ENCODE peak calls at places on chromosomes 7 and 10, in seven cellular contexts. M is RWPE1; C is left ventricle myocardium inferior; N is ovary; W is A549; T is OCI-LY7; O is CD4-positive, alpha-beta T cell. L is an unnamed sample.

GRCh38 chr10:130430291-130430690 is 294.1 kb downstream of the GLRX3 start:
- DNase-seq in N (no peak), T (no peak), M (no peak), O (no peak), W (no peak), C (no peak), L (no peak)

GRCh38 chr10:92076722-92077121 is 153.2 kb downstream of the BTAF1 start:
- DNase-seq in N (no peak), O (no peak), C (no peak), W (no peak), T (no peak), M (no peak), L (no peak)

GRCh38 chr10:48658889-48659269 is 25.8 kb upstream of the WDFY4 start:
- DNase-seq in T (no peak), M (no peak), W (no peak), N (no peak), O (no peak), C (no peak), L (no peak)

GRCh38 chr7:142865766-142866165 is 10.9 kb downstream of the EPHB6 start:
- DNase-seq in N (no peak), O (no peak), C (no peak), M (no peak), W (no peak), T (no peak), L (no peak)

GRCh38 chr7:110442386-110442837 is 648.5 kb upstream of the LRRN3 start:
- DNase-seq in C (no peak), W (peak; percentile 62), O (no peak), T (peak; percentile 18), M (peak; percentile 44), N (no peak), L (peak; percentile 16)

GRCh38 chr7:34664757-34665156 is 6.7 kb downstream of the NPSR1 start:
- DNase-seq in M (no peak), C (no peak), O (no peak), W (no peak), T (no peak), N (no peak), L (no peak)

GRCh38 chr10:53601260-53601875 is 828.8 kb upstream of the MBL2 start:
- DNase-seq in T (peak; percentile 60), W (peak; percentile 40), M (peak; percentile 19), O (no peak), C (no peak), N (no peak), L (no peak)

GRCh38 chr10:79074732-79075131 is 6.0 kb downstream of the ZMIZ1 start:
- DNase-seq in M (no peak), W (no peak), T (no peak), O (no peak), C (no peak), N (no peak), L (no peak)

GRCh38 chr7:134315679-134316538 is 821 bp downstream of the SLC35B4 start:
- DNase-seq in T (peak; percentile 23), M (peak; percentile 13), W (peak; percentile 42), O (no peak), C (no peak), N (no peak), L (no peak)

GRCh38 chr7:30281791-30282190 is 2.6 kb upstream of the ZNRF2 start:
- DNase-seq in O (no peak), C (no peak), M (no peak), N (no peak), W (no peak), T (no peak), L (no peak)

GRCh38 chr7:98186452-98187137 is 24.6 kb upstream of the BHLHA15 start:
- DNase-seq in W (no peak), O (no peak), T (no peak), M (no peak), C (no peak), N (no peak), L (peak; percentile 18)

GRCh38 chr10:21976739-21977138 is 26.8 kb downstream of the DNAJC1 start:
- DNase-seq in W (no peak), T (no peak), O (no peak), C (no peak), M (no peak), N (no peak), L (no peak)

GRCh38 chr10:43120948-43121290 is 17.3 kb upstream of the CSGALNACT2 start:
- DNase-seq in T (peak; percentile 59), C (no peak), O (peak; percentile 22), M (no peak), N (peak; percentile 21), W (no peak), L (no peak)

DNA sequence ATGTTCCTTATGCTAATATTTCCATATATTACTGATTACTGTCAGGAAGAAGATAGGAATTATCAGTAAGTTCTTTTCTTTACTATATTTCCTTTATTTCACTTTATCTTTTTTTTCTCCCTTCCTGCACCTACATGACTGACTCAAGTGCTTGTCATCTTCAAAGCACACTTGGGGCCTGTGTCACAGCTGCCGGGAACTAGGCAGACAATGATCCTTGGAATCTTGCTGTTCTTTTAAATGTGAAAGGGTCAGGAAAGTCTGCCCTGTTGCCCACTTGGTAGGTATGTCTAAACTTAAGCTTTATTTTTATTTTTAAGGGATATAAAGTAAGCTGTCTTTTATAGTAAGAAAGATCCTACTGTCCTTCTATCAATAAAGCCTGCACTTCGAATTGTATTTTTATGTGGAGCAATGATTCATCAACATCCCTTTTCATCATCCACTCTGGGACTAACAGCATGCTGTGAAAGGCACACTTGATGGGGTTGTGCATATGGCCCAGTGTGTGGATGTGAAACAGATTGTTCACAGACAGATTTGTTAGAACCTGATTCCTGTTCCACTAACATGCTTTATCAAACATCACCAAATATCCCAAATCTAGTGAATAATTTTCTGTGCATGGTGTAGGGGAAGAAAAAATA is 556.9 kb downstream of the DNAJB9 start:
- DNase-seq in M (no peak), N (no peak), T (no peak), O (no peak), W (no peak), C (no peak), L (no peak)
- H3K27ac ChIP-seq in M (no peak overlapping the region), N (no peak overlapping the region), T (no peak overlapping the region), O (no peak overlapping the region), W (no peak overlapping the region), C (no peak overlapping the region), L (peak overlapping the region; percentile 32)

GRCh38 chr7:102287082-102287464 is 405 bp downstream of the SH2B2 start:
- DNase-seq in O (no peak), T (no peak), W (no peak), C (peak; percentile 29), M (no peak), N (no peak), L (no peak)

GRCh38 chr7:102284891-102285540 is 1.7 kb upstream of the SH2B2 start:
- DNase-seq in M (no peak), N (peak; percentile 58), C (peak; percentile 70), W (no peak), T (peak; percentile 44), O (no peak), L (no peak)

GRCh38 chr7:102286237-102287081 is at the start of gene SH2B2:
- DNase-seq in T (peak; percentile 77), O (peak; percentile 21), W (peak; percentile 54), N (peak; percentile 87), C (peak; percentile 78), M (peak; percentile 68), L (no peak)

GRCh38 chr7:102284399-102284798 is 2.3 kb upstream of the SH2B2 start:
- DNase-seq in W (no peak), M (no peak), O (no peak), T (no peak), N (no peak), C (no peak), L (no peak)

DNA sequence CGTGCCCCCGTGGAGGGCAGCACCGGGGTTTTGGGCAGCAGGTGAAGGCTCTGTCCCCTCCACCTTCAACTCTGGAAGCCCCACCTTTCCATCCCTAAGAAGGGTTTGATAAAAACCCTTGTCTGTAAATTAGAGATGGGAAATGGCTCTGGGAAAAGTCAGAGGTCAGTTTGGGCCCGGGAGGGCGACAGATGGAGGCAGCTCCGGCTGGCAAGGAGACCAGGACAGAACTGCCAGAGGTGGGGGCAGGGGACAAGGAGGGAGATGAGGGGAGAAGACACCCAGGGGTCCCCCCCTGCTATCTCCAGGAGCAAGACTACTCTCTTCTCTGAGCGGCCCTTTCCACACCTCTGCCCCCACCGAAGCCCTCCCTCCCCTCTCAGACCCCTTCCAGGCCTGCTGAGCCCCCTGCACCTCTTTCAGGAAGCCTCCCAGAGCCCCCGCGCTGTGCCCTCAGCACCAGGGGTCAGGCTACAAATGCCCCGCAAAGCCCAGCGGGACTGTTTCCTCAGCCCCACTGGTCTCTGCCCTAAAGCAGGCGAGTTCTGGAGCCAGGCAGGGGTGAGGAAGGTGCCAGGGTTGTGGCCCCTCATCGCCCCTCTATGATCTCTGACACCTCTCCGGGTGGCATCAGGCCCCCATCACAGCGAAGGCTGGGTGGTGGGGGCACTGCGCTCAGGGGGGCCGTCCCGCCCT is 979 bp upstream of the SH2B2 start:
- DNase-seq in T (no peak), N (no peak), W (no peak), O (no peak), M (no peak), C (no peak), L (no peak)
- H3K27ac ChIP-seq in T (peak overlapping the region; percentile 65), N (peak overlapping the region; percentile 85), W (peak overlapping the region; percentile 83), O (no peak overlapping the region), M (peak overlapping the region; percentile 65), C (peak overlapping the region; percentile 95), L (no peak overlapping the region)

DNA sequence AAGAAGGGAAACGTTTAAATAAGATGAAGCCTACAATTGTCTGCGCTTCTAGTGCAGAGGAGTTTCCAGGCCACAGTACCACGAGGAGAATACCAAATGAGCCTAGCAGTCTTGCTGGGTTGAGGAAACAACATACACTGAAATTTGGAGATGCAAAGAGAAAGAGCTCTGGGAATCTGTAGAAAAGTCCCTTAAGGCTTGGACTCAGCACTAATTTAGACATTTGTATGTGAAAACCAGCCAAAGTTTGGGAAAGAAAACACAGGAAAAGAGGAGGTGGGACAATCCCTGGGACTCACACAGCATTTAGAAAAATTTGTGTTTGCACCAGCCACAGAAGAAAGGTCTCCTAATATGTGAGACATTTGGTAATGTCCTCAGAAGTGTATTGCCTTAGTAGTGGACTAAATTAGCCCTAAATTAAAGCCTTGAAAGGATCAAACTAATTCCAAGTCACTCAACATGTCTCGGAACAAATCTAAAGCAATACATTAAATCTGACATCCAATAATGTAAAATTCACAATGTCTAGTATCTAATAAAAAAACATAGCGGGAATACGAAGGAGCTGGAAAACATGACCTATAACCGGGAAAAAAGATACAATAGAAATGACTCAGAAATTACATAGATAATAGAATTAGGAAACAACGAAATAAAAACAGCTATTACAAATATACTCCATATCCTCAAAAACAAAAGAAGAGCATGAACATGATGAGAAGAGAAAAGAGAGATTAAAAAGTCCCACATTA is 187.1 kb upstream of the NAMPT start:
- DNase-seq in O (no peak), M (no peak), N (no peak), W (no peak), C (no peak), T (no peak), L (no peak)
- H3K27ac ChIP-seq in O (no peak overlapping the region), M (no peak overlapping the region), N (no peak overlapping the region), W (no peak overlapping the region), C (no peak overlapping the region), T (no peak overlapping the region), L (no peak overlapping the region)

DNA sequence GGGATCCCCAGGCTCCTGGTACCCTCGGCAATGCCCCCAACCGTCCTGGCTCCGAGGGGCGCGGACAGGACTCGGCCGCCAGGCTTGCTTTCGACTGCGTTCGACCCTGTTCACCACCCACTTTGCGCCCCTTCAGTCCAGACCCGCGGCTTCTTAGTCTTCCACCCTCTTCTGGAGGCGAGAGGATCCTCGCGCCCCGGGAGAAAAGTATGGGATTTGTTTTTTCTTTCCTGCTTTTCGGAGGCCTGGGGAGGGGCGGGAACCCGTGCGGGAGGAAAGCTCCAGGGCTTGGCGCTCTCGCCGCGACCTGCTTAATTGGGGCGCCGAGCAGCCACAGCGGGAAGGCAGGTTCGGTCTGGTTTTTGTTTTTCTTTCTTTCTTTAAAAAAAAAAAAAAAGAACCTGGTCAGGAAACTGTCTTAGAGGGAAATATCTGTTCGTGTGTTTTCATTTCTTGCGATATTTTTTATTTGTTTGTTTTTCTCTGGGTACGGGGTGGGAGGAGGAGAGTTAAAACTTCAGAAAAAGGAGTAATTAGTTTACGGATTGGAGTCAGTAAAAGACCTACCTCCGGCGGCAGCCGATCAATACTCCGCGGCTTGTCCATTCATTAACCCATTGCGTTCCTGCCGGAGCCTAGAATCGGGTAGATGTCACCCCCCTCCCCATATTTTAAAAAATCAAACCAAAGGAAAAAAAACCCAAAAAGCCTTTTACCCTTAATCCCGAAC is 1.6 kb downstream of the EMX2 start:
- DNase-seq in W (no peak), M (no peak), T (no peak), O (no peak), N (peak; percentile 70), C (no peak), L (no peak)
- H3K27ac ChIP-seq in W (no peak overlapping the region), M (no peak overlapping the region), T (no peak overlapping the region), O (no peak overlapping the region), N (peak overlapping the region; percentile 95), C (no peak overlapping the region), L (no peak overlapping the region)